ENCODE peak calls at places on chromosome 13, in four cellular contexts. Y is MCF 10A; B is activated T-helper 9 cell treated with anti-CD3 and anti-CD28 coated beads, Interleukin-2, amount 50 U/mL, for 16 hours; A is activated T-cell treated with anti-CD3 and anti-CD28 coated beads, Interleukin-2, amount 50 U/mL, for 48 hours. P is an unnamed sample.

GRCh38 chr13:95833713-95834112 is 156.8 kb downstream of the DNAJC3 start:
- DNase-seq in Y (peak), B (no peak), A (no peak), P (no peak)

GRCh38 chr13:30810261-30810701 is 74.9 kb downstream of the ALOX5AP start:
- DNase-seq in Y (peak), B (no peak), A (no peak), P (no peak)

GRCh38 chr13:20814224-20814910 is 40.6 kb upstream of the EEF1AKMT1 start:
- DNase-seq in Y (peak), B (no peak), A (no peak), P (no peak)

GRCh38 chr13:109162248-109163051 is 533.0 kb downstream of the MYO16 start:
- DNase-seq in Y (peak), B (no peak), A (peak), P (peak)

GRCh38 chr13:90783273-90783672 is 564.2 kb upstream of the MIR17HG start:
- DNase-seq in Y (no peak), B (no peak), A (no peak), P (no peak)

GRCh38 chr13:37360556-37360955 is 238.0 kb downstream of the POSTN start:
- DNase-seq in Y (no peak), B (no peak), A (no peak), P (no peak)

GRCh38 chr13:41017153-41017552 is 2.0 kb downstream of the ELF1 start:
- DNase-seq in Y (peak), B (no peak), A (no peak), P (no peak)

GRCh38 chr13:73059460-73060250 is 850 bp downstream of the KLF5 start:
- DNase-seq in Y (no peak), B (peak), A (peak), P (no peak)

GRCh38 chr13:95226051-95226450 is 75.2 kb downstream of the ABCC4 start:
- DNase-seq in Y (no peak), B (no peak), A (no peak), P (no peak)

GRCh38 chr13:101530293-101530692 is 77.8 kb downstream of the ITGBL1 start:
- DNase-seq in Y (no peak), B (no peak), A (no peak), P (no peak)

P was measured in GM18507.